ENCODE peak calls at places on chromosomes 3 and 15, in eight cellular contexts. A is endothelial cell, G is WERI-Rb-1, L is HCT116, C is psoas muscle, S is type B pancreatic cell, M is endodermal cell, W is neural crest cell. V is an unnamed sample.

GRCh38 chr3:62562017-62562416 is 188.7 kb upstream of the FEZF2 start:
- DNase-seq in G (no peak), W (no peak), A (no peak), S (no peak), M (no peak), L (no peak), C (no peak), V (no peak)

GRCh38 chr3:104677932-104678331 is 688.8 kb upstream of the ALCAM start:
- DNase-seq in A (no peak), M (no peak), L (no peak), G (no peak), S (no peak), C (no peak), W (no peak), V (no peak)

GRCh38 chr3:82224661-82225060 is 463.2 kb upstream of the GBE1 start:
- DNase-seq in A (no peak), C (no peak), M (no peak), L (no peak), G (peak; percentile 73), S (no peak), W (no peak), V (no peak)

GRCh38 chr3:42106646-42107045 is 15.5 kb downstream of the TRAK1 start:
- DNase-seq in M (no peak), W (no peak), A (no peak), L (no peak), S (no peak), C (no peak), G (no peak), V (no peak)

GRCh38 chr3:66456711-66457173 is 44.1 kb downstream of the LRIG1 start:
- DNase-seq in C (peak; percentile 70), L (no peak), M (no peak), S (no peak), A (no peak), G (no peak), W (no peak), V (peak; percentile 86)

GRCh38 chr15:94858011-94858410 is 626.6 kb downstream of the MCTP2 start:
- DNase-seq in A (no peak), L (no peak), G (no peak), M (no peak), C (no peak), W (no peak), S (no peak), V (no peak)

GRCh38 chr15:62972814-62973213 is 69.7 kb upstream of the TPM1 start:
- DNase-seq in G (no peak), L (no peak), A (no peak), C (no peak), W (no peak), S (no peak), M (no peak), V (no peak)

GRCh38 chr3:69948246-69948862 is 51.2 kb upstream of the SAMMSON start:
- DNase-seq in L (peak; percentile 6), S (no peak), A (no peak), M (no peak), G (no peak), C (no peak), W (no peak), V (no peak)

GRCh38 chr15:76285241-76285825 is 25.9 kb downstream of the ETFA start:
- DNase-seq in W (no peak), A (peak; percentile 4), G (no peak), L (no peak), C (no peak), S (no peak), M (no peak), V (no peak)

GRCh38 chr15:66659384-66659783 is 42.7 kb upstream of the SMAD6 start:
- DNase-seq in C (no peak), L (no peak), S (no peak), G (no peak), A (no peak), W (no peak), M (no peak), V (no peak)

GRCh38 chr3:8767667-8768363 is 1.6 kb downstream of the OXTR start:
- DNase-seq in L (no peak), A (peak; percentile 46), W (no peak), M (peak; percentile 82), C (no peak), S (no peak), G (no peak), V (peak; percentile 56)

GRCh38 chr3:119529883-119530282 is 29.5 kb downstream of the CD80 start:
- DNase-seq in C (no peak), A (no peak), M (no peak), G (no peak), S (no peak), L (no peak), W (no peak), V (no peak)

GRCh38 chr15:34582461-34583357 is 742 bp downstream of the GOLGA8B start:
- DNase-seq in L (peak; percentile 2), W (no peak), S (no peak), M (peak; percentile 74), G (peak; percentile 33), C (peak; percentile 52), A (peak; percentile 51), V (peak; percentile 51)

GRCh38 chr15:95127356-95127755 is 896.0 kb downstream of the MCTP2 start:
- DNase-seq in M (no peak), G (no peak), S (no peak), W (no peak), C (no peak), L (no peak), A (no peak), V (no peak)

GRCh38 chr3:24683511-24684384 is 189.1 kb upstream of the THRB start:
- DNase-seq in M (no peak), W (no peak), G (no peak), L (peak; percentile 28), A (peak; percentile 12), C (no peak), S (no peak), V (no peak)

GRCh38 chr3:106862067-106862466 is 515.2 kb upstream of the CCDC54 start:
- DNase-seq in A (no peak), M (no peak), W (no peak), L (no peak), C (no peak), S (no peak), G (no peak), V (no peak)

GRCh38 chr3:116140100-116140689 is 305.1 kb downstream of the LSAMP start:
- DNase-seq in G (no peak), S (no peak), M (no peak), W (no peak), L (peak; percentile 12), A (no peak), C (no peak), V (no peak)

GRCh38 chr15:86101818-86102217 is 22.1 kb downstream of the AGBL1 start:
- DNase-seq in S (no peak), C (no peak), A (no peak), L (no peak), M (no peak), W (no peak), G (no peak), V (no peak)

GRCh38 chr3:195558602-195559001 is 15.5 kb upstream of the PPP1R2 start:
- DNase-seq in W (no peak), S (no peak), C (peak; percentile 82), M (peak; percentile 67), A (peak; percentile 20), G (peak; percentile 30), L (peak; percentile 52), V (no peak)

GRCh38 chr3:172987268-172987667 is 153.8 kb downstream of the SPATA16 start:
- DNase-seq in C (no peak), L (peak; percentile 26), S (no peak), W (no peak), M (peak; percentile 72), A (peak; percentile 39), G (peak; percentile 28), V (no peak)

DNA sequence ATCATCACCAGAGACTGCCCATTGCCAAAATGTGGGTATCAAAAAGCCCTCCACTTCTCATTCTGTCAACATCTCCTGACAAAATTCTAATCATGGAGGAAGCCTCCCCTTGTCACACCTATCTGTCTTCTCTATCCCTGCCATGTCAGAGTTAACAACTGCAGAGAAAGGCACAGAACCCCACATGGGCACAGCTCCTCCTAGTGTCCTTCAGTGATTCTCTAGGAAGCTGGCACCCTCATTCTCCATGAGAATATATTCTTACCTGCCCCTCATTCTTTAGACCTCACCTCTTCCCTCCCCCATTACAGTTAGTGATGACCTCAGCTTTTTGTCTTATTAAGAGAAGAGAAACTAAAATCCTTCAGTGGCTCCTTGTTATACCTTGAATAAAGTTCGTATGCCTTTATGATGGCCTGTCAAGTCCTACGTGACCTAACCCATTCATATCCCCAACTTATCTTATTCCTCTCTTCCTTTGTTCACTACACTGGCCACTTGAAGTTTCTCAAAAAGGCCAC is 44.6 kb downstream of the NME9 start:
- DNase-seq in C (no peak), M (peak; percentile 50), L (no peak), W (no peak), G (no peak), A (no peak), S (no peak), V (no peak)
- TF ChIP-seq CTCF in C (no peak), M (peak; percentile 62), L (peak; percentile 13), W (no peak), G (peak; percentile 31), A (no peak), S (no peak), V (no peak)

DNA sequence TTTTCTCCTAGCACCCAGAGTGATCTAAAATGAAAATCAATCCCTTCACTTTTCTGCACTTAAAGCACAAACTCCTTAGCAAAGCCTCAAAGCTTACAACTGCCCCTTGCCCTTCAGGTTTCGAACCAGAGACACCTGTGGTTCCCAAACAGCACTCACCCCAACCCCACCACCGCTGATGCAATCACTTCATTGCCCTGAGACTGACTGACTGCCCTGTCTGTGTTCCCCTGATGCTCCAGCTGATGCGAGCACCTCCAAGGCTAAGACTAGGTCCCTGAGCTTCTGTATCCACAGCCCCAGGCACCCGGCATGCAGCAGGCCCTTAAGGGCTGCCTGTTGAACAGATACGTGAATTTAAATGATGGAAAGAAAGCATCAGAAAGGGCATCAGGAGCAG is 127.3 kb downstream of the ZNF621 start:
- DNase-seq in S (no peak), M (no peak), A (no peak), G (no peak), W (no peak), C (no peak), L (no peak), V (no peak)
- TF ChIP-seq CTCF in S (no peak), M (no peak), A (no peak), G (no peak), W (no peak), C (no peak), L (no peak), V (no peak)

GRCh38 chr15:58056015-58056414 is 9.5 kb downstream of the ALDH1A2 start:
- DNase-seq in M (no peak), G (no peak), A (no peak), S (no peak), L (no peak), C (no peak), W (no peak), V (no peak)
- TF ChIP-seq CTCF in M (peak; percentile 72), G (no peak), A (peak; percentile 54), S (peak; percentile 63), L (no peak), C (no peak), W (peak; percentile 47), V (peak; percentile 41)

DNA sequence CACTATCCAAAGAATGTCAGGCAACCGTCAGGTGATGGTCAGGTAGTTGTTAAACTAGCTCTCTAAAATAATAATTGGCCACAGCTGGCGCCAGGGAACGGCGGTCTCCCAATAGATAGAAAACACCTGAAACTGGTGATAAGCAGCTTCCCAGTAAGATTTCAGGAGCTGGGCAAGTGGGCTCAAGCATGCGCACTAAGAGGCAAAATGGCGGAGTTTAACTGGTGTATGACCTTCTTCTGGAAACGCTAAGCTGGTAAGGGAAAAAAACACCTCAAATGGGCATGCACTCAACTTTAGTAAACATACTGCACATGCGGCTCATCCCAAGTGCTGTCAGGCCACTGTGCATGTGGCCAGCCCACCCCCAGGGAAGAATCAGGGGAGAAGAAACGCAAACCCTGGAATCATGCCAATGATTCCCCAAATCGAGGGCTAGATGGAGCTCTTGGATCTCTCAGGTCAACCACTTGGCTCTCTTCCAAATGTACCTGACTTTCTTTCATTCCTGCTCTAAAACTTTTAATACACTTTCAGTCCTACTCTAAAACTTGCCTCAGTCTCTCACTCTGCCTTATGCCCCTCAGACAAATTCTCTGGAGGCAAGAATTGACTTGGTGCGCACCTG is 195.0 kb downstream of the ZNF621 start:
- DNase-seq in W (no peak), L (peak; percentile 16), M (peak; percentile 62), G (peak; percentile 14), C (no peak), S (no peak), A (peak; percentile 10), V (no peak)
- TF ChIP-seq CTCF in W (no peak), L (peak; percentile 15), M (peak; percentile 69), G (peak; percentile 46), C (peak; percentile 36), S (peak; percentile 33), A (no peak), V (no peak)